ENCODE peak calls at places on chromosomes 4 and X, in four cellular contexts. G is thoracic aorta, P is psoas muscle, V is lower lobe of right lung. C is an unnamed sample.

GRCh38 chr4:15912961-15913630 is 25.4 kb downstream of the FGFBP1 start:
- DNase-seq in G (no peak), P (no peak), V (no peak), C (no peak)

GRCh38 chrX:49727847-49728246 is 32.1 kb upstream of the PAGE1 start:
- DNase-seq in G (no peak), P (no peak), V (no peak), C (no peak)

GRCh38 chrX:12026481-12026880 is 111.8 kb upstream of the FRMPD4 start:
- DNase-seq in G (no peak), P (no peak), V (no peak), C (no peak)

GRCh38 chr4:177673980-177674504 is 231.8 kb upstream of the AGA start:
- DNase-seq in G (no peak), P (no peak), V (no peak), C (no peak)

GRCh38 chr4:186191266-186192067 is at the start of gene CYP4V2:
- DNase-seq in G (no peak), P (peak; percentile 89), V (peak; percentile 91), C (peak; percentile 89)

GRCh38 chr4:85726555-85726954 is 251.6 kb downstream of the ARHGAP24 start:
- DNase-seq in G (no peak), P (no peak), V (no peak), C (no peak)

GRCh38 chr4:52408471-52408870 is 250.6 kb downstream of the USP46 start:
- DNase-seq in G (no peak), P (no peak), V (no peak), C (no peak)

GRCh38 chr4:43846111-43846587 is 602.5 kb downstream of the KCTD8 start:
- DNase-seq in G (no peak), P (peak; percentile 42), V (no peak), C (no peak)

GRCh38 chr4:13881880-13882279 is 254.4 kb upstream of the BOD1L1 start:
- DNase-seq in G (no peak), P (no peak), V (no peak), C (no peak)

GRCh38 chrX:123648028-123648810 is 84.6 kb downstream of the THOC2 start:
- DNase-seq in G (no peak), P (no peak), V (peak; percentile 60), C (no peak)

GRCh38 chr4:184432127-184432922 is 42.0 kb downstream of the IRF2 start:
- DNase-seq in G (no peak), P (no peak), V (peak; percentile 53), C (peak; percentile 48)

GRCh38 chrX:70030242-70030823 is 19.4 kb downstream of the AWAT2 start:
- DNase-seq in G (no peak), P (no peak), V (no peak), C (no peak)

GRCh38 chr4:2252530-2252924 is 9.4 kb downstream of the MXD4 start:
- DNase-seq in G (peak; percentile 1), P (no peak), V (peak; percentile 30), C (peak; percentile 11)

GRCh38 chr4:55078987-55079386 is 46.4 kb downstream of the KDR start:
- DNase-seq in G (no peak), P (peak; percentile 75), V (no peak), C (peak; percentile 42)

GRCh38 chr4:145779319-145779801 is 99.4 kb downstream of the C4orf51 start:
- DNase-seq in G (no peak), P (no peak), V (no peak), C (no peak)

GRCh38 chr4:90254357-90254756 is 127.2 kb downstream of the CCSER1 start:
- DNase-seq in G (no peak), P (no peak), V (no peak), C (no peak)

GRCh38 chrX:29852767-29853166 is 362.6 kb upstream of the MAGEB2 start:
- DNase-seq in G (no peak), P (no peak), V (no peak), C (no peak)
- H3K27ac ChIP-seq in G (no peak overlapping the region), P (no peak overlapping the region), V (no peak overlapping the region), C (no peak overlapping the region)

GRCh38 chr4:70753630-70754029 is 31.9 kb downstream of the RUFY3 start:
- DNase-seq in G (no peak), P (no peak), V (no peak), C (no peak)

GRCh38 chr4:70759126-70759525 is 37.4 kb downstream of the RUFY3 start:
- DNase-seq in G (no peak), P (no peak), V (no peak), C (no peak)

GRCh38 chr4:70754470-70754869 is 32.7 kb downstream of the RUFY3 start:
- DNase-seq in G (no peak), P (no peak), V (no peak), C (no peak)

GRCh38 chr4:70759627-70760026 is 37.9 kb downstream of the RUFY3 start:
- DNase-seq in G (no peak), P (no peak), V (no peak), C (no peak)

DNA sequence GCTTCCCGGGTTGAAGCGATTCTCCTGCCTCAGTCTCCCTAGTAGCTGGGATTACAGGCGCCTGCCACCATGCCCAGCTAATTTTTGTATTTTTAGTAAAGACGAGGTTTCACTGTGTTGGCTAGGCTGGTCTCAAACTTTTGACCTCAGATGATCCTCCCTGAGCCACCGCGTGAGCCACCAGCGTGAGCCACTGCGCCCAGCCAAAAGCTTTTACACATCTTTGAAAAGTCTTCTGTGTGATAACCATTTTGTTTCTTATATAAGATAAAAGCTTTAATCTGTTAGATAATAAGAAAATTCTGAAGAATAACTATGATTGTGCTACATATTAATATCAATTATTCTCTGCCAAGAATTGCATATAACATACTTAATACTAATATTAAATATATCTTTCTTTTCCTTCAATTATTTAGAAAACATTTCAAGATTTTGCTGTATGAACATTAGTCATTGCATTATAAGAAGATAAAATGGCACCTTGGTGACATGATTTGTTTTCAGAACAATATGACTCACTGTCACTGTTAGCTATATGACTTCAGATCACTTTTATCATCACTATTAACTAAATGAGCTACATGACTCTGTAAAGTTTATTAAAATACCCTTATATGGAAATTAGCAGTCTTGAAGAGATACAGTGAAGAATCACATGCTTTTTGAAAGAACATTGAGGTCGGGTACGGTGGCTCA is 33.4 kb downstream of the RUFY3 start:
- DNase-seq in G (no peak), P (no peak), V (no peak), C (no peak)
- H3K4me3 ChIP-seq in G (no peak overlapping the region), P (no peak overlapping the region), V (no peak overlapping the region), C (no peak overlapping the region)

GRCh38 chr4:114277690-114278089 is 298.2 kb upstream of the ARSJ start:
- DNase-seq in G (no peak), P (no peak), V (no peak), C (no peak)
- H3K27ac ChIP-seq in G (no peak overlapping the region), P (no peak overlapping the region), V (no peak overlapping the region), C (no peak overlapping the region)

GRCh38 chr4:24915121-24915922 is 2.5 kb upstream of the CCDC149 start:
- DNase-seq in G (no peak), P (no peak), V (no peak), C (no peak)

GRCh38 chr4:24910504-24910903 is 2.3 kb downstream of the CCDC149 start:
- DNase-seq in G (no peak), P (no peak), V (no peak), C (no peak)

GRCh38 chr4:24914460-24914859 is 1.6 kb upstream of the CCDC149 start:
- DNase-seq in G (no peak), P (no peak), V (no peak), C (no peak)

GRCh38 chr4:24912252-24913098 is at the start of gene CCDC149:
- DNase-seq in G (peak; percentile 4), P (peak; percentile 79), V (peak; percentile 88), C (peak; percentile 48)

GRCh38 chr4:24913099-24913445 is 230 bp upstream of the CCDC149 start:
- DNase-seq in G (no peak), P (no peak), V (no peak), C (no peak)
- H3K4me3 ChIP-seq in G (peak overlapping the region; percentile 82), P (peak overlapping the region; percentile 83), V (peak overlapping the region; percentile 63), C (peak overlapping the region; percentile 76)

GRCh38 chr4:144582975-144583374 is 63.0 kb upstream of the HHIP start:
- DNase-seq in G (no peak), P (no peak), V (no peak), C (no peak)

GRCh38 chr4:144584428-144584827 is 61.5 kb upstream of the HHIP start:
- DNase-seq in G (no peak), P (no peak), V (no peak), C (no peak)

GRCh38 chr4:144583658-144584057 is 62.3 kb upstream of the HHIP start:
- DNase-seq in G (no peak), P (no peak), V (no peak), C (no peak)

GRCh38 chr4:144580421-144580820 is 65.5 kb upstream of the HHIP start:
- DNase-seq in G (no peak), P (no peak), V (no peak), C (no peak)

GRCh38 chr4:144582105-144582850 is 63.7 kb upstream of the HHIP start:
- DNase-seq in G (no peak), P (no peak), V (no peak), C (no peak)
- H3K27ac ChIP-seq in G (peak overlapping the region; percentile 22), P (no peak overlapping the region), V (no peak overlapping the region), C (no peak overlapping the region)

C was measured in tibial artery.